ENCODE peak calls at places on chromosome 10, in five cellular contexts. E is RWPE2, F is AG04450, C is cardiac fibroblast, H is HFF-Myc. R is an unnamed sample.

GRCh38 chr10:97937054-97937453 is 87.4 kb downstream of the GOLGA7B start:
- DNase-seq in E (no peak), F (no peak), C (no peak), H (no peak), R (no peak)

GRCh38 chr10:3625959-3626751 is 158.9 kb downstream of the KLF6 start:
- DNase-seq in E (no peak), F (peak), C (peak), H (no peak), R (no peak)

GRCh38 chr10:50431791-50432190 is 180.5 kb upstream of the ASAH2 start:
- DNase-seq in E (no peak), F (no peak), C (peak), H (no peak), R (no peak)

GRCh38 chr10:77220150-77220549 is 417.5 kb downstream of the KCNMA1 start:
- DNase-seq in E (no peak), F (no peak), C (no peak), H (no peak), R (no peak)

GRCh38 chr10:46523881-46524470 is 32.5 kb downstream of the GPRIN2 start:
- DNase-seq in E (peak), F (peak), C (peak), H (peak), R (no peak)

GRCh38 chr10:23384364-23384763 is 39.8 kb upstream of the C10orf67 start:
- DNase-seq in E (no peak), F (no peak), C (peak), H (no peak), R (no peak)

GRCh38 chr10:91287276-91287675 is 66.8 kb downstream of the PCGF5 start:
- DNase-seq in E (no peak), F (no peak), C (peak), H (no peak), R (no peak)

GRCh38 chr10:6218692-6219493 is 16.2 kb downstream of the PFKFB3 start:
- DNase-seq in E (peak), F (no peak), C (peak), H (no peak), R (no peak)

GRCh38 chr10:59808896-59809643 is 55.8 kb upstream of the MRLN start:
- DNase-seq in E (no peak), F (no peak), C (peak), H (peak), R (no peak)

GRCh38 chr10:121974535-121975294 is at the start of gene NSMCE4A:
- DNase-seq in E (peak), F (peak), C (peak), H (no peak), R (no peak)

GRCh38 chr10:21517983-21518628 is 7.4 kb downstream of the SKIDA1 start:
- DNase-seq in E (no peak), F (no peak), C (peak), H (no peak), R (no peak)

GRCh38 chr10:124525751-124526600 is 64.4 kb downstream of the LHPP start:
- DNase-seq in E (peak), F (no peak), C (no peak), H (no peak), R (no peak)

GRCh38 chr10:84256510-84257342 is 11.9 kb downstream of the RGR start:
- DNase-seq in E (no peak), F (no peak), C (peak), H (no peak), R (no peak)

GRCh38 chr10:28892818-28893547 is 215.7 kb downstream of the BAMBI start:
- DNase-seq in E (no peak), F (peak), C (peak), H (no peak), R (no peak)

GRCh38 chr10:117752103-117752502 is 209.6 kb downstream of the EMX2 start:
- DNase-seq in E (no peak), F (no peak), C (no peak), H (no peak), R (no peak)

GRCh38 chr10:115092555-115093285 is 445 bp upstream of the ATRNL1 start:
- DNase-seq in E (no peak), F (no peak), C (peak), H (no peak), R (no peak)

GRCh38 chr10:121591186-121591585 is 7.1 kb downstream of the FGFR2 start:
- DNase-seq in E (no peak), F (no peak), C (no peak), H (no peak), R (no peak)

GRCh38 chr10:61897671-61898434 is 3.6 kb upstream of the ARID5B start:
- DNase-seq in E (no peak), F (no peak), C (peak), H (no peak), R (no peak)

GRCh38 chr10:114970515-114970914 is 32.5 kb downstream of the TRUB1 start:
- DNase-seq in E (no peak), F (no peak), C (no peak), H (no peak), R (no peak)

GRCh38 chr10:88931548-88931947 is 21.0 kb downstream of the ACTA2 start:
- DNase-seq in E (no peak), F (no peak), C (peak), H (no peak), R (no peak)

GRCh38 chr10:47412869-47413268 is 28.8 kb upstream of the ZNF488 start:
- DNase-seq in E (no peak), F (no peak), C (peak), H (no peak), R (no peak)

GRCh38 chr10:63105811-63106755 is 27.0 kb upstream of the NRBF2 start:
- DNase-seq in E (peak), F (no peak), C (peak), H (no peak), R (no peak)

GRCh38 chr10:125556884-125557283 is 126.1 kb downstream of the TEX36 start:
- DNase-seq in E (no peak), F (no peak), C (no peak), H (no peak), R (no peak)

GRCh38 chr10:95814011-95814727 is 58.2 kb downstream of the ENTPD1 start:
- DNase-seq in E (no peak), F (peak), C (peak), H (peak), R (no peak)

GRCh38 chr10:113965683-113966082 is 78.0 kb upstream of the ADRB1 start:
- DNase-seq in E (no peak), F (no peak), C (no peak), H (no peak), R (no peak)

GRCh38 chr10:15420858-15421257 is 49.8 kb upstream of the FAM171A1 start:
- DNase-seq in E (no peak), F (no peak), C (no peak), H (no peak), R (no peak)

GRCh38 chr10:48506147-48506917 is 98.5 kb downstream of the ARHGAP22 start:
- DNase-seq in E (no peak), F (no peak), C (peak), H (no peak), R (no peak)

GRCh38 chr10:64503429-64503828 is 982.2 kb downstream of the REEP3 start:
- DNase-seq in E (no peak), F (no peak), C (no peak), H (no peak), R (no peak)

GRCh38 chr10:29698766-29699490 is 64.2 kb upstream of the SVIL start:
- DNase-seq in E (no peak), F (no peak), C (no peak), H (no peak), R (no peak)

GRCh38 chr10:70566515-70567290 is 35.8 kb downstream of the PRF1 start:
- DNase-seq in E (no peak), F (no peak), C (no peak), H (no peak), R (no peak)

GRCh38 chr10:70564113-70564725 is 38.3 kb downstream of the PRF1 start:
- DNase-seq in E (no peak), F (no peak), C (no peak), H (no peak), R (no peak)

GRCh38 chr10:70565556-70566514 is 36.7 kb downstream of the PRF1 start:
- DNase-seq in E (no peak), F (no peak), C (no peak), H (no peak), R (no peak)

GRCh38 chr10:70563230-70563629 is 39.3 kb downstream of the PRF1 start:
- DNase-seq in E (no peak), F (no peak), C (no peak), H (no peak), R (no peak)

GRCh38 chr10:70564901-70565351 is 37.6 kb downstream of the PRF1 start:
- DNase-seq in E (no peak), F (no peak), C (no peak), H (no peak), R (no peak)
- TF ChIP-seq CTCF in E (no peak), F (no peak), C (no peak), H (peak), R (no peak)

GRCh38 chr10:83122336-83122735 is 1017.0 kb upstream of the GHITM start:
- DNase-seq in E (no peak), F (no peak), C (peak), H (no peak), R (no peak)
- TF ChIP-seq CTCF in E (no peak), F (no peak), C (no peak), H (no peak), R (no peak)

GRCh38 chr10:86400705-86401587 is 34.4 kb upstream of the GRID1 start:
- DNase-seq in E (no peak), F (no peak), C (peak), H (no peak), R (no peak)
- TF ChIP-seq CTCF in E (peak), F (peak), C (peak), H (no peak), R (peak)

DNA sequence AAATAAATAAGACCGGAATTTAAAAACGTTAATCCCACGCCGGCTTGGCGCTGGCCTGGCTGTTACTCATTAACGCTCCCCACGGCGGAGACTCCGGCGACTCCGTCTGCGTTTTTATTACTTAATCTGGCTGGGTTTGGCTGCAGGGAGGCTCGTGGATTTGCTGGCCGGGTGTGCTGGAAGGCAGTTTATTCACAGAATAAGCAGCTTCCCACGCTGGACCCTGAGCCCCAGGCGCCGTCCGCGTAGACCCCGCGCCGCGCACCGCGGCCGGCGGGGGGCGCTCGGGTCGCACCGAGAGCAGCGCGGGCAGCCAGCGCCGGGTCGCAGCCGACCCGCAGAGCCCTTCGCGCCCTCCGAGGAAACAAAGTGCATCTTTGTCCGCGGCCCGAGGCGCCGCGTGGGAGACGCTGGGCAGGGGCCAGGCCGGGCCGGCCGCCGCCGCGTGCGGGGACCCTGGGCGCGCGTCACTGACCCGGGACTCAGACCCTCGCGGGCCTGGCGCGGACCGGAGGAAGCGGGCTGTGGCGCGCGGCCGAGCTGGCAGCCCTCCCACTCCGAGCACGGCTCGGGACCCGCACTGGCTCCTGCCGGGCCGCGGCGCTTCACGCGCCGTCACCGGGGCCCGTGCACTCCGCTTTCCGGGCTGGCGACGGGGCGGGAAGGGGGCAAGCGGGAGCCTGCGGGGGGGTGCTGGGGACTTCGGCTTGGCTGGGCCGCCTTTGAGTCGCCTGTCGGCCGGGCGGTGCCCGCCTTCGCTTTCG is 586 bp upstream of the GRK5 start:
- DNase-seq in E (no peak), F (no peak), C (peak), H (no peak), R (no peak)
- TF ChIP-seq CTCF in E (peak), F (peak), C (peak), H (peak), R (peak)